ENCODE peak calls at places on chromosomes 6 and 20, in ten cellular contexts. V, T, J, Q, Y, C, B, E, G and D are unnamed samples.
A peak's percentile ranks its signal among the peaks of the same experiment; 100 is the strongest.

GRCh38 chr20:50642288-50642803 is 49.0 kb downstream of the RIPOR3 start:
- DNase-seq in V (peak; percentile 73), T (no peak), J (no peak), Q (no peak), Y (no peak), C (no peak), B (peak; percentile 63), E (no peak), G (no peak), D (no peak)

GRCh38 chr6:3227363-3228045 is at the start of gene TUBB2B:
- DNase-seq in V (no peak), T (no peak), J (peak; percentile 38), Q (no peak), Y (peak; percentile 18), C (no peak), B (no peak), E (no peak), G (no peak), D (peak; percentile 59)

GRCh38 chr6:292506-293184 is 358 bp downstream of the DUSP22 start:
- DNase-seq in V (peak; percentile 39), T (peak; percentile 86), J (peak; percentile 75), Q (peak; percentile 58), Y (peak; percentile 63), C (no peak), B (peak; percentile 91), E (peak; percentile 85), G (peak; percentile 89), D (peak; percentile 54)

GRCh38 chr6:151494235-151494950 is 576 bp downstream of the CCDC170 start:
- DNase-seq in V (peak; percentile 54), T (no peak), J (peak; percentile 45), Q (no peak), Y (peak; percentile 70), C (no peak), B (no peak), E (peak; percentile 8), G (peak; percentile 77), D (peak; percentile 53)

GRCh38 chr6:79466222-79466834 is 70.9 kb downstream of the LCA5 start:
- DNase-seq in V (peak; percentile 59), T (no peak), J (no peak), Q (no peak), Y (peak; percentile 59), C (no peak), B (peak; percentile 35), E (peak; percentile 4), G (no peak), D (peak; percentile 51)

GRCh38 chr6:157060440-157060949 is 262.8 kb downstream of the TMEM242 start:
- DNase-seq in V (no peak), T (no peak), J (no peak), Q (no peak), Y (no peak), C (no peak), B (no peak), E (no peak), G (no peak), D (peak; percentile 30)

GRCh38 chr6:37279366-37280134 is 21.6 kb upstream of the TMEM217 start:
- DNase-seq in V (peak; percentile 87), T (peak; percentile 88), J (no peak), Q (no peak), Y (no peak), C (no peak), B (peak; percentile 94), E (no peak), G (no peak), D (peak; percentile 24)

GRCh38 chr6:144259988-144260387 is 25.1 kb upstream of the UTRN start:
- DNase-seq in V (no peak), T (no peak), J (no peak), Q (no peak), Y (peak; percentile 29), C (no peak), B (no peak), E (no peak), G (no peak), D (no peak)

GRCh38 chr20:48308882-48309281 is 518.9 kb downstream of the PREX1 start:
- DNase-seq in V (no peak), T (no peak), J (no peak), Q (no peak), Y (no peak), C (no peak), B (no peak), E (no peak), G (no peak), D (no peak)

GRCh38 chr6:83270971-83271714 is 78.0 kb downstream of the RWDD2A start:
- DNase-seq in V (peak; percentile 77), T (no peak), J (no peak), Q (no peak), Y (peak; percentile 80), C (no peak), B (peak; percentile 2), E (no peak), G (no peak), D (peak; percentile 82)

GRCh38 chr6:36697481-36697903 is at the start of gene RAB44:
- DNase-seq in V (no peak), T (peak; percentile 96), J (no peak), Q (no peak), Y (no peak), C (no peak), B (peak; percentile 96), E (no peak), G (peak; percentile 54), D (no peak)

GRCh38 chr6:15263780-15264374 is 18.0 kb downstream of the JARID2 start:
- DNase-seq in V (no peak), T (no peak), J (no peak), Q (no peak), Y (no peak), C (no peak), B (no peak), E (no peak), G (no peak), D (no peak)

GRCh38 chr6:157677235-157677634 is 145.8 kb upstream of the SNX9 start:
- DNase-seq in V (no peak), T (no peak), J (no peak), Q (no peak), Y (no peak), C (no peak), B (no peak), E (no peak), G (no peak), D (no peak)

GRCh38 chr6:91149914-91150674 is 563.2 kb upstream of the MAP3K7 start:
- DNase-seq in V (peak; percentile 68), T (no peak), J (no peak), Q (no peak), Y (no peak), C (no peak), B (no peak), E (no peak), G (no peak), D (peak; percentile 24)

DNA sequence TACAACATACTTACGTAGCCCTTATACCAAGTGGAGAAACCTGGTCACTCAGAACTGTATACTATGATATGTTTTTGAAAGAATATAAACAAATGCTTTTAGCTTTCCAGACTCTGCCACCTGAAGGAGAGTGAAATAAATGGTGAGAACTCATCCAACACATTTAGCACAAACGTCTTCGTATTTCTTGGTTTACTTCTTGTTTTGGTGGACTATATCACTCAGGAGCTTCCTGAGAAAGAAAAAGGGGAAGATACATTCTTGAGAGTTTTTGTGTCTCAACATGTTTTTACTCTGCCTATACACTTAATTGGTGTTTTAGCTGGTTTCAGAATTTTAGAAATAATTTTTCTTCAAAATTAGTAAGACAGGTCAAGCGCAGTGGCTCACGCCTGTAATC is 19.4 kb upstream of the CTAGE9 start:
- DNase-seq in V (no peak), T (no peak), J (no peak), Q (no peak), Y (no peak), C (no peak), B (no peak), E (no peak), G (no peak), D (no peak)
- H3K4me3 ChIP-seq in V (no peak overlapping the region), T (no peak overlapping the region), J (no peak overlapping the region), Q (no peak overlapping the region), Y (no peak overlapping the region), C (no peak overlapping the region), B (no peak overlapping the region), E (no peak overlapping the region), G (no peak overlapping the region), D (no peak overlapping the region)

GRCh38 chr20:52783769-52784168 is 188.4 kb upstream of the TSHZ2 start:
- DNase-seq in V (peak; percentile 27), T (no peak), J (no peak), Q (no peak), Y (no peak), C (no peak), B (peak; percentile 33), E (no peak), G (no peak), D (no peak)
- TF ChIP-seq CTCF in V (peak; percentile 36), T (no peak), J (peak; percentile 25), Q (no peak), Y (no peak), C (peak; percentile 38), B (peak; percentile 58), E (peak; percentile 67), G (peak; percentile 23), D (no peak)

DNA sequence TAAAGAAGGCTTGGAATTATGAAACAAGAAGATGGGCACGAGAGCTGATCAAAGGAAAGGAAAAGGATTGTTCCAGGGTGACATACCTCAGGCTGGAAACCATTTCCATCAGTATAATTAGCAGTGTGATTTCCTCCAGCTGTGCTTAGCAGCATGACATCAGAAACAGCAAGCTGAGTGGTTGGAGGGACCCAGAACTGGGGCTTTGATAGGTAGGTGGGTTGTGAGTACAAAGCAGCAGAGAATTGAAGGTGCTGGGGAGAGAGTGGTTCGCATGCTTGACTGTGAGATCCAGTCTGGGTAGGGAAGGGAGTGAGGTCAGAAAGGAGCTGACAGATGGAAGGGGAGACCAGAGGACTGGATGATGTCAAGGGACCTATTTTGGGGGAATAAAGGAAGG is 90.4 kb downstream of the CD164 start:
- DNase-seq in V (no peak), T (no peak), J (no peak), Q (no peak), Y (no peak), C (no peak), B (no peak), E (no peak), G (no peak), D (no peak)
- H3K4me3 ChIP-seq in V (no peak overlapping the region), T (no peak overlapping the region), J (no peak overlapping the region), Q (no peak overlapping the region), Y (no peak overlapping the region), C (no peak overlapping the region), B (no peak overlapping the region), E (no peak overlapping the region), G (no peak overlapping the region), D (no peak overlapping the region)

GRCh38 chr6:17506962-17507361 is 93.1 kb upstream of the FAM8A1 start:
- DNase-seq in V (no peak), T (no peak), J (no peak), Q (no peak), Y (no peak), C (no peak), B (no peak), E (no peak), G (no peak), D (no peak)

GRCh38 chr6:17505767-17506280 is 94.3 kb upstream of the FAM8A1 start:
- DNase-seq in V (peak; percentile 16), T (no peak), J (no peak), Q (no peak), Y (no peak), C (no peak), B (no peak), E (no peak), G (no peak), D (peak; percentile 57)

GRCh38 chr6:17506531-17506930 is 93.6 kb upstream of the FAM8A1 start:
- DNase-seq in V (no peak), T (no peak), J (no peak), Q (no peak), Y (no peak), C (no peak), B (no peak), E (no peak), G (no peak), D (no peak)

GRCh38 chr6:17504005-17504404 is 96.1 kb upstream of the FAM8A1 start:
- DNase-seq in V (no peak), T (no peak), J (no peak), Q (no peak), Y (no peak), C (no peak), B (no peak), E (no peak), G (no peak), D (no peak)

GRCh38 chr6:17505062-17505476 is 95.0 kb upstream of the FAM8A1 start:
- DNase-seq in V (peak; percentile 12), T (no peak), J (no peak), Q (no peak), Y (peak; percentile 25), C (no peak), B (peak; percentile 14), E (peak; percentile 9), G (no peak), D (peak; percentile 28)
- TF ChIP-seq CTCF in V (no peak), T (no peak), J (peak; percentile 27), Q (no peak), Y (peak; percentile 6), C (peak; percentile 48), B (no peak), E (peak; percentile 70), G (no peak), D (peak; percentile 26)